ENCODE peak calls at places on chromosomes 2 and 18, in nine cellular contexts. N, P, Z, C, F, G, V, L and A are unnamed samples.

GRCh38 chr18:35616664-35617423 is 35.3 kb downstream of the GALNT1 start:
- DNase-seq in N (no peak), P (peak), Z (no peak), C (peak), F (peak), G (peak), V (no peak), L (peak), A (peak)

GRCh38 chr2:38835015-38835601 is 40.6 kb downstream of the DHX57 start:
- DNase-seq in N (no peak), P (peak), Z (no peak), C (no peak), F (no peak), G (peak), V (no peak), L (no peak), A (peak)

GRCh38 chr2:226030369-226031077 is 631.0 kb downstream of the NYAP2 start:
- DNase-seq in N (peak), P (peak), Z (no peak), C (no peak), F (no peak), G (no peak), V (no peak), L (no peak), A (peak)

GRCh38 chr2:19785432-19785831 is 116.4 kb downstream of the TTC32 start:
- DNase-seq in N (no peak), P (no peak), Z (no peak), C (no peak), F (no peak), G (no peak), V (no peak), L (no peak), A (no peak)

GRCh38 chr18:361941-362913 is 94.4 kb upstream of the THOC1 start:
- DNase-seq in N (no peak), P (no peak), Z (peak), C (no peak), F (no peak), G (no peak), V (no peak), L (no peak), A (no peak)

GRCh38 chr2:121233486-121234110 is 51.4 kb downstream of the TFCP2L1 start:
- DNase-seq in N (no peak), P (no peak), Z (peak), C (no peak), F (no peak), G (no peak), V (no peak), L (no peak), A (no peak)

GRCh38 chr2:216516730-216517350 is 18.2 kb downstream of the RPL37A start:
- DNase-seq in N (no peak), P (no peak), Z (no peak), C (no peak), F (no peak), G (no peak), V (no peak), L (no peak), A (peak)

GRCh38 chr2:236085647-236086046 is 82.5 kb downstream of the GBX2 start:
- DNase-seq in N (no peak), P (no peak), Z (no peak), C (no peak), F (no peak), G (no peak), V (no peak), L (no peak), A (no peak)

GRCh38 chr2:20438334-20439192 is 8.3 kb upstream of the RHOB start:
- DNase-seq in N (no peak), P (no peak), Z (no peak), C (no peak), F (no peak), G (no peak), V (no peak), L (no peak), A (no peak)

GRCh38 chr2:233490831-233491230 is 75.8 kb downstream of the USP40 start:
- DNase-seq in N (no peak), P (no peak), Z (no peak), C (no peak), F (no peak), G (no peak), V (no peak), L (no peak), A (no peak)

GRCh38 chr2:37231251-37232130 is at the start of the genes CEBPZ and NDUFAF7:
- DNase-seq in N (peak), P (peak), Z (peak), C (peak), F (peak), G (peak), V (peak), L (peak), A (peak)

GRCh38 chr2:152425765-152426710 is 91.1 kb downstream of the FMNL2 start:
- DNase-seq in N (no peak), P (no peak), Z (no peak), C (no peak), F (no peak), G (no peak), V (no peak), L (no peak), A (no peak)

GRCh38 chr18:48545690-48546365 is 7.0 kb downstream of the CTIF start:
- DNase-seq in N (peak), P (peak), Z (peak), C (no peak), F (no peak), G (peak), V (no peak), L (no peak), A (no peak)

GRCh38 chr2:121360566-121361300 is 75.7 kb upstream of the TFCP2L1 start:
- DNase-seq in N (no peak), P (no peak), Z (peak), C (peak), F (no peak), G (peak), V (peak), L (no peak), A (no peak)